ENCODE peak calls at places on chromosomes 7 and 10, in ten cellular contexts. One of them, this sample, is unnamed.

GRCh38 chr10:122143238-122143841 is 127.8 kb upstream of the BTBD16 start:
- DNase-seq in GM10248: no peak
- DNase-seq in iPS-NIHi11: peak
- DNase-seq in LoVo: no peak
- DNase-seq in aorta: no peak
- DNase-seq in tibial artery: no peak
- DNase-seq in OCI-LY7: no peak
- DNase-seq in heart left ventricle: no peak
- DNase-seq in left cardiac atrium: no peak
- DNase-seq in amniotic stem cell: no peak
- DNase-seq in this sample: peak

GRCh38 chr7:151271699-151272355 is 23.3 kb upstream of the SMARCD3 start:
- DNase-seq in GM10248: no peak
- DNase-seq in iPS-NIHi11: no peak
- DNase-seq in LoVo: no peak
- DNase-seq in aorta: peak
- DNase-seq in tibial artery: peak
- DNase-seq in OCI-LY7: peak
- DNase-seq in heart left ventricle: no peak
- DNase-seq in left cardiac atrium: no peak
- DNase-seq in amniotic stem cell: no peak
- DNase-seq in this sample: peak

GRCh38 chr7:155230169-155230593 is 67.5 kb upstream of the INSIG1 start:
- DNase-seq in GM10248: no peak
- DNase-seq in iPS-NIHi11: peak
- DNase-seq in LoVo: peak
- DNase-seq in aorta: no peak
- DNase-seq in tibial artery: no peak
- DNase-seq in OCI-LY7: no peak
- DNase-seq in heart left ventricle: no peak
- DNase-seq in left cardiac atrium: peak
- DNase-seq in amniotic stem cell: peak
- DNase-seq in this sample: no peak

GRCh38 chr10:69994262-69994661 is 58.4 kb upstream of the MACROH2A2 start:
- DNase-seq in GM10248: peak
- DNase-seq in iPS-NIHi11: peak
- DNase-seq in LoVo: peak
- DNase-seq in aorta: no peak
- DNase-seq in tibial artery: no peak
- DNase-seq in OCI-LY7: peak
- DNase-seq in heart left ventricle: peak
- DNase-seq in left cardiac atrium: peak
- DNase-seq in amniotic stem cell: no peak
- DNase-seq in this sample: peak

GRCh38 chr10:84204122-84204521 is 9.8 kb downstream of the CDHR1 start:
- DNase-seq in GM10248: peak
- DNase-seq in iPS-NIHi11: peak
- DNase-seq in LoVo: no peak
- DNase-seq in aorta: no peak
- DNase-seq in tibial artery: peak
- DNase-seq in OCI-LY7: peak
- DNase-seq in heart left ventricle: no peak
- DNase-seq in left cardiac atrium: no peak
- DNase-seq in amniotic stem cell: no peak
- DNase-seq in this sample: peak

GRCh38 chr7:141641876-141642275 is 60.1 kb downstream of the DENND11 start:
- DNase-seq in GM10248: no peak
- DNase-seq in iPS-NIHi11: no peak
- DNase-seq in LoVo: no peak
- DNase-seq in aorta: no peak
- DNase-seq in tibial artery: no peak
- DNase-seq in OCI-LY7: no peak
- DNase-seq in heart left ventricle: no peak
- DNase-seq in left cardiac atrium: no peak
- DNase-seq in amniotic stem cell: no peak
- DNase-seq in this sample: peak

GRCh38 chr7:141272417-141272816 is 198.6 kb downstream of the TMEM178B start:
- DNase-seq in GM10248: no peak
- DNase-seq in iPS-NIHi11: peak
- DNase-seq in LoVo: no peak
- DNase-seq in aorta: no peak
- DNase-seq in tibial artery: no peak
- DNase-seq in OCI-LY7: no peak
- DNase-seq in heart left ventricle: no peak
- DNase-seq in left cardiac atrium: no peak
- DNase-seq in amniotic stem cell: no peak
- DNase-seq in this sample: no peak

GRCh38 chr10:46228076-46229071 is 58.4 kb upstream of the ANTXRL start:
- DNase-seq in GM10248: peak
- DNase-seq in iPS-NIHi11: peak
- DNase-seq in LoVo: peak
- DNase-seq in aorta: peak
- DNase-seq in tibial artery: peak
- DNase-seq in OCI-LY7: peak
- DNase-seq in heart left ventricle: peak
- DNase-seq in left cardiac atrium: peak
- DNase-seq in amniotic stem cell: peak
- DNase-seq in this sample: peak

GRCh38 chr7:21261627-21262564 is 166.0 kb upstream of the SP4 start:
- DNase-seq in GM10248: peak
- DNase-seq in iPS-NIHi11: peak
- DNase-seq in LoVo: peak
- DNase-seq in aorta: no peak
- DNase-seq in tibial artery: no peak
- DNase-seq in OCI-LY7: peak
- DNase-seq in heart left ventricle: no peak
- DNase-seq in left cardiac atrium: no peak
- DNase-seq in amniotic stem cell: no peak
- DNase-seq in this sample: peak

GRCh38 chr7:17690030-17690429 is 250.3 kb downstream of the SNX13 start:
- DNase-seq in GM10248: no peak
- DNase-seq in iPS-NIHi11: no peak
- DNase-seq in LoVo: peak
- DNase-seq in aorta: no peak
- DNase-seq in tibial artery: no peak
- DNase-seq in OCI-LY7: no peak
- DNase-seq in heart left ventricle: no peak
- DNase-seq in left cardiac atrium: no peak
- DNase-seq in amniotic stem cell: peak
- DNase-seq in this sample: peak

GRCh38 chr7:1454471-1455065 is 4.7 kb downstream of the MICALL2 start:
- DNase-seq in GM10248: no peak
- DNase-seq in iPS-NIHi11: no peak
- DNase-seq in LoVo: no peak
- DNase-seq in aorta: no peak
- DNase-seq in tibial artery: no peak
- DNase-seq in OCI-LY7: no peak
- DNase-seq in heart left ventricle: peak
- DNase-seq in left cardiac atrium: peak
- DNase-seq in amniotic stem cell: no peak
- DNase-seq in this sample: peak

GRCh38 chr10:7579681-7580080 is 87.1 kb downstream of the ITIH5 start:
- DNase-seq in GM10248: no peak
- DNase-seq in iPS-NIHi11: no peak
- DNase-seq in LoVo: no peak
- DNase-seq in aorta: no peak
- DNase-seq in tibial artery: no peak
- DNase-seq in OCI-LY7: no peak
- DNase-seq in heart left ventricle: no peak
- DNase-seq in left cardiac atrium: no peak
- DNase-seq in amniotic stem cell: no peak
- DNase-seq in this sample: no peak

GRCh38 chr10:110872984-110873569 is 1.3 kb downstream of the PDCD4 start:
- DNase-seq in GM10248: no peak
- DNase-seq in iPS-NIHi11: no peak
- DNase-seq in LoVo: no peak
- DNase-seq in aorta: no peak
- DNase-seq in tibial artery: no peak
- DNase-seq in OCI-LY7: no peak
- DNase-seq in heart left ventricle: no peak
- DNase-seq in left cardiac atrium: no peak
- DNase-seq in amniotic stem cell: no peak
- DNase-seq in this sample: peak